ENCODE peak calls at places on chromosomes 6 and 20, in seven cellular contexts. One of them, this sample, is unnamed.

GRCh38 chr20:56442381-56443365 is 25.8 kb upstream of the RTF2 start:
- DNase-seq in A549: no peak
- DNase-seq in PC-3: no peak
- DNase-seq in HepG2: no peak
- DNase-seq in IMR-90: peak
- DNase-seq in neuronal stem cell: no peak
- DNase-seq in mammary epithelial cell: no peak
- DNase-seq in this sample: peak

GRCh38 chr20:52975024-52975732 is 3.0 kb downstream of the TSHZ2 start:
- DNase-seq in neuronal stem cell: no peak
- DNase-seq in PC-3: peak
- DNase-seq in HepG2: no peak
- DNase-seq in A549: no peak
- DNase-seq in mammary epithelial cell: peak
- DNase-seq in IMR-90: no peak
- DNase-seq in this sample: no peak

GRCh38 chr6:9523462-9523861 is 891.4 kb downstream of the TFAP2A start:
- DNase-seq in neuronal stem cell: no peak
- DNase-seq in PC-3: peak
- DNase-seq in mammary epithelial cell: peak
- DNase-seq in HepG2: no peak
- DNase-seq in IMR-90: peak
- DNase-seq in A549: peak
- DNase-seq in this sample: peak

GRCh38 chr6:114430534-114431124 is 87.8 kb upstream of the HS3ST5 start:
- DNase-seq in neuronal stem cell: peak
- DNase-seq in IMR-90: no peak
- DNase-seq in mammary epithelial cell: no peak
- DNase-seq in A549: no peak
- DNase-seq in HepG2: peak
- DNase-seq in PC-3: no peak
- DNase-seq in this sample: no peak

GRCh38 chr6:18362058-18362561 is 25.0 kb upstream of the RNF144B start:
- DNase-seq in A549: no peak
- DNase-seq in IMR-90: peak
- DNase-seq in PC-3: peak
- DNase-seq in mammary epithelial cell: peak
- DNase-seq in HepG2: no peak
- DNase-seq in neuronal stem cell: no peak
- DNase-seq in this sample: no peak

GRCh38 chr6:6694825-6695710 is 106.5 kb downstream of the LY86 start:
- DNase-seq in IMR-90: no peak
- DNase-seq in mammary epithelial cell: no peak
- DNase-seq in A549: no peak
- DNase-seq in neuronal stem cell: no peak
- DNase-seq in PC-3: no peak
- DNase-seq in HepG2: no peak
- DNase-seq in this sample: peak

GRCh38 chr6:35955970-35956369 is 35.1 kb upstream of the SRPK1 start:
- DNase-seq in mammary epithelial cell: no peak
- DNase-seq in A549: no peak
- DNase-seq in neuronal stem cell: no peak
- DNase-seq in IMR-90: no peak
- DNase-seq in PC-3: no peak
- DNase-seq in HepG2: no peak
- DNase-seq in this sample: no peak

GRCh38 chr6:30614843-30615218 is 2.2 kb downstream of the PPP1R10 start:
- DNase-seq in neuronal stem cell: peak
- DNase-seq in PC-3: peak
- DNase-seq in mammary epithelial cell: peak
- DNase-seq in HepG2: peak
- DNase-seq in A549: peak
- DNase-seq in IMR-90: peak
- DNase-seq in this sample: peak

GRCh38 chr6:1834231-1834630 is 224.5 kb downstream of the FOXC1 start:
- DNase-seq in IMR-90: no peak
- DNase-seq in mammary epithelial cell: no peak
- DNase-seq in neuronal stem cell: no peak
- DNase-seq in PC-3: no peak
- DNase-seq in A549: no peak
- DNase-seq in HepG2: no peak
- DNase-seq in this sample: no peak

GRCh38 chr6:109816452-109817374 is 125.6 kb downstream of the FIG4 start:
- DNase-seq in HepG2: no peak
- DNase-seq in PC-3: no peak
- DNase-seq in mammary epithelial cell: no peak
- DNase-seq in A549: no peak
- DNase-seq in neuronal stem cell: no peak
- DNase-seq in IMR-90: no peak
- DNase-seq in this sample: no peak

GRCh38 chr6:7047966-7048365 is 59.8 kb upstream of the RREB1 start:
- DNase-seq in IMR-90: peak
- DNase-seq in neuronal stem cell: no peak
- DNase-seq in HepG2: no peak
- DNase-seq in A549: peak
- DNase-seq in mammary epithelial cell: peak
- DNase-seq in PC-3: peak
- DNase-seq in this sample: no peak

GRCh38 chr6:34788111-34788510 is 3.8 kb upstream of the BLTP3A start:
- DNase-seq in HepG2: no peak
- DNase-seq in IMR-90: no peak
- DNase-seq in PC-3: no peak
- DNase-seq in mammary epithelial cell: no peak
- DNase-seq in neuronal stem cell: no peak
- DNase-seq in A549: no peak
- DNase-seq in this sample: no peak

GRCh38 chr6:101114703-101115102 is 233.6 kb upstream of the ASCC3 start:
- DNase-seq in mammary epithelial cell: peak
- DNase-seq in PC-3: peak
- DNase-seq in IMR-90: peak
- DNase-seq in neuronal stem cell: peak
- DNase-seq in HepG2: peak
- DNase-seq in A549: peak
- DNase-seq in this sample: no peak

GRCh38 chr6:142184332-142184731 is 37.3 kb downstream of the VTA1 start:
- DNase-seq in IMR-90: no peak
- DNase-seq in A549: no peak
- DNase-seq in HepG2: no peak
- DNase-seq in PC-3: peak
- DNase-seq in mammary epithelial cell: no peak
- DNase-seq in neuronal stem cell: no peak
- DNase-seq in this sample: no peak

GRCh38 chr6:37083243-37084138 is 78.0 kb downstream of the FGD2 start:
- DNase-seq in mammary epithelial cell: peak
- DNase-seq in neuronal stem cell: no peak
- DNase-seq in A549: no peak
- DNase-seq in IMR-90: peak
- DNase-seq in PC-3: no peak
- DNase-seq in HepG2: peak
- DNase-seq in this sample: peak

GRCh38 chr6:11758878-11759277 is 19.7 kb downstream of the ADTRP start:
- DNase-seq in neuronal stem cell: no peak
- DNase-seq in IMR-90: no peak
- DNase-seq in PC-3: no peak
- DNase-seq in A549: no peak
- DNase-seq in HepG2: no peak
- DNase-seq in mammary epithelial cell: no peak
- DNase-seq in this sample: no peak

GRCh38 chr20:25081065-25081729 is 744 bp downstream of the VSX1 start:
- DNase-seq in PC-3: no peak
- DNase-seq in A549: no peak
- DNase-seq in HepG2: no peak
- DNase-seq in neuronal stem cell: peak
- DNase-seq in IMR-90: no peak
- DNase-seq in mammary epithelial cell: no peak
- DNase-seq in this sample: peak

GRCh38 chr6:106084973-106085686 is 1.0 kb upstream of the PRDM1 start:
- DNase-seq in mammary epithelial cell: peak
- DNase-seq in A549: peak
- DNase-seq in IMR-90: peak
- DNase-seq in HepG2: no peak
- DNase-seq in PC-3: peak
- DNase-seq in neuronal stem cell: no peak
- DNase-seq in this sample: no peak

GRCh38 chr6:121247386-121247785 is 86.9 kb downstream of the TBC1D32 start:
- DNase-seq in IMR-90: peak
- DNase-seq in neuronal stem cell: no peak
- DNase-seq in PC-3: no peak
- DNase-seq in HepG2: no peak
- DNase-seq in A549: no peak
- DNase-seq in mammary epithelial cell: peak
- DNase-seq in this sample: no peak

GRCh38 chr20:38114353-38114791 is 50.7 kb downstream of the TGM2 start:
- DNase-seq in neuronal stem cell: no peak
- DNase-seq in IMR-90: peak
- DNase-seq in HepG2: no peak
- DNase-seq in mammary epithelial cell: no peak
- DNase-seq in A549: peak
- DNase-seq in PC-3: peak
- DNase-seq in this sample: no peak

GRCh38 chr6:1405221-1405620 is 15.8 kb downstream of the FOXF2 start:
- DNase-seq in mammary epithelial cell: no peak
- DNase-seq in IMR-90: no peak
- DNase-seq in A549: no peak
- DNase-seq in PC-3: no peak
- DNase-seq in HepG2: no peak
- DNase-seq in neuronal stem cell: no peak
- DNase-seq in this sample: no peak

GRCh38 chr6:166809721-166810120 is 146.6 kb downstream of the RNASET2 start:
- DNase-seq in A549: no peak
- DNase-seq in IMR-90: no peak
- DNase-seq in HepG2: no peak
- DNase-seq in neuronal stem cell: no peak
- DNase-seq in mammary epithelial cell: peak
- DNase-seq in PC-3: no peak
- DNase-seq in this sample: peak

GRCh38 chr20:53099851-53100250 is 127.7 kb downstream of the TSHZ2 start:
- DNase-seq in neuronal stem cell: peak
- DNase-seq in mammary epithelial cell: peak
- DNase-seq in HepG2: no peak
- DNase-seq in A549: no peak
- DNase-seq in PC-3: no peak
- DNase-seq in IMR-90: no peak
- DNase-seq in this sample: no peak

GRCh38 chr20:54469293-54469692 is 6.1 kb upstream of the DOK5 start:
- DNase-seq in HepG2: no peak
- DNase-seq in neuronal stem cell: no peak
- DNase-seq in IMR-90: no peak
- DNase-seq in A549: no peak
- DNase-seq in mammary epithelial cell: no peak
- DNase-seq in PC-3: no peak
- DNase-seq in this sample: no peak

GRCh38 chr6:32082951-32083350 is 26.2 kb downstream of the TNXB start:
- DNase-seq in mammary epithelial cell: peak
- DNase-seq in A549: peak
- DNase-seq in neuronal stem cell: no peak
- DNase-seq in PC-3: peak
- DNase-seq in IMR-90: no peak
- DNase-seq in HepG2: no peak
- DNase-seq in this sample: peak

GRCh38 chr6:136761227-136761922 is 30.9 kb downstream of the MAP3K5 start:
- DNase-seq in HepG2: no peak
- DNase-seq in PC-3: no peak
- DNase-seq in A549: no peak
- DNase-seq in IMR-90: peak
- DNase-seq in neuronal stem cell: no peak
- DNase-seq in mammary epithelial cell: no peak
- DNase-seq in this sample: no peak

GRCh38 chr6:168950500-168951223 is 303.0 kb downstream of the THBS2 start:
- DNase-seq in A549: no peak
- DNase-seq in HepG2: no peak
- DNase-seq in mammary epithelial cell: no peak
- DNase-seq in PC-3: no peak
- DNase-seq in neuronal stem cell: no peak
- DNase-seq in IMR-90: peak
- DNase-seq in this sample: no peak

DNA sequence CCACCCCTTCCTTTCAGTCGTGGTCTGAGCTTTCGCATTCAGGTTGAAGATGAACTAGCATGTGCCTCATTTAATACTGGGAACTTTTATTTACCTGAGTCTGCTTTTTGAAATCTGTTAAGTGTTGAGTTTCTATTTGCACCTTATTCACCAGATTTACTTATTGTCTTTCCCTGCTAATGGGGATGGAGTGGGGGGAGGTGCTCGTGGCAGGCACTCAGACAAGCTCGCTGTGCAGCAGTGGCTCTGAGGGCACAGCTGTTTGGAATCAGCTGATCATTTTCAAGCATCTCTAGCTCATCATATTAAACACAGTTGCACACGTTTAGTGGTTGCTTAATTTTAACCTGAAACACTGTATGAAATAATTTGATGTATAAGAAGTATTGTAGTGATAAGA is 35.6 kb downstream of the UTRN start:
- DNase-seq in IMR-90: no peak
- DNase-seq in mammary epithelial cell: no peak
- DNase-seq in A549: no peak
- DNase-seq in HepG2: no peak
- DNase-seq in neuronal stem cell: no peak
- DNase-seq in PC-3: no peak
- DNase-seq in this sample: no peak
- H3K4me2 ChIP-seq in IMR-90: peak
- H3K4me2 ChIP-seq in mammary epithelial cell: no peak
- H3K4me2 ChIP-seq in A549: no peak
- H3K4me2 ChIP-seq in HepG2: no peak
- H3K4me2 ChIP-seq in neuronal stem cell: no peak
- H3K4me2 ChIP-seq in PC-3: no peak
- H3K4me2 ChIP-seq in this sample: no peak

GRCh38 chr6:110965629-110966229 is 7.2 kb downstream of the GTF3C6 start:
- DNase-seq in mammary epithelial cell: no peak
- DNase-seq in neuronal stem cell: no peak
- DNase-seq in HepG2: no peak
- DNase-seq in IMR-90: no peak
- DNase-seq in PC-3: no peak
- DNase-seq in A549: no peak
- DNase-seq in this sample: no peak
- H3K4me2 ChIP-seq in mammary epithelial cell: no peak
- H3K4me2 ChIP-seq in neuronal stem cell: no peak
- H3K4me2 ChIP-seq in HepG2: no peak
- H3K4me2 ChIP-seq in IMR-90: no peak
- H3K4me2 ChIP-seq in PC-3: no peak
- H3K4me2 ChIP-seq in A549: no peak
- H3K4me2 ChIP-seq in this sample: no peak

DNA sequence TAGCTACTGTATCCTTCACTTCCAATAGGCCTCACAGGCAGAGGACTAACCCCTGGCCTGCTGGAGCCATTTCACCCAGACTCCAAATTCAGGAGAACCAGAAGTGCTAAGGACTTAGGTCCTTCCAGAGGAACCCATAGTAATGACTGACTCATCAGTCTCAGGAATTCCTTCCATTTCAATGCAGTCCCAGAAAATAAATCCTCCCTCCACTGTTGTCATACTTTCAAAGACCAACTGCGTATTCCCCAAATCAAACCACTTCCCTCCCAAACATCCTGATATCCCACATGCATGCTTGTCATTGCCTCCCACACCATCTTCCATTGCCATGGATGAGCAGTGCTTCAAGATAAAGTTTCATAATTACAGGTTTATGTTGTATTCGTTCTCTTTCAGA is 31.8 kb upstream of the NT5E start:
- DNase-seq in HepG2: no peak
- DNase-seq in PC-3: peak
- DNase-seq in A549: no peak
- DNase-seq in IMR-90: peak
- DNase-seq in neuronal stem cell: no peak
- DNase-seq in mammary epithelial cell: peak
- DNase-seq in this sample: peak
- H3K4me2 ChIP-seq in HepG2: no peak
- H3K4me2 ChIP-seq in PC-3: peak
- H3K4me2 ChIP-seq in A549: no peak
- H3K4me2 ChIP-seq in IMR-90: no peak
- H3K4me2 ChIP-seq in neuronal stem cell: no peak
- H3K4me2 ChIP-seq in mammary epithelial cell: no peak
- H3K4me2 ChIP-seq in this sample: no peak

GRCh38 chr6:85483041-85483700 is 33.3 kb downstream of the NT5E start:
- DNase-seq in IMR-90: peak
- DNase-seq in PC-3: peak
- DNase-seq in neuronal stem cell: peak
- DNase-seq in A549: peak
- DNase-seq in HepG2: peak
- DNase-seq in mammary epithelial cell: peak
- DNase-seq in this sample: peak
- H3K4me2 ChIP-seq in IMR-90: no peak
- H3K4me2 ChIP-seq in PC-3: no peak
- H3K4me2 ChIP-seq in neuronal stem cell: no peak
- H3K4me2 ChIP-seq in A549: peak
- H3K4me2 ChIP-seq in HepG2: peak
- H3K4me2 ChIP-seq in mammary epithelial cell: no peak
- H3K4me2 ChIP-seq in this sample: no peak

This sample was measured in trophoblast cell.